ENCODE peak calls at places on chromosomes 11 and 22, in four cellular contexts. P is A549, D is HepG2, O is K562. E is an unnamed sample.

GRCh38 chr11:9363954-9364912 is 20.2 kb upstream of the IPO7 start:
- DNase-seq in P (peak), D (peak), O (peak), E (peak)

GRCh38 chr22:19891350-19892248 is 36.9 kb upstream of the GNB1L start:
- DNase-seq in D (peak), P (no peak), O (peak), E (peak)

GRCh38 chr22:25451480-25452114 is 112.9 kb upstream of the GRK3 start:
- DNase-seq in P (no peak), D (no peak), O (no peak), E (no peak)

GRCh38 chr22:17743661-17744411 is 30.4 kb downstream of the BID start:
- DNase-seq in P (no peak), D (no peak), O (no peak), E (no peak)

GRCh38 chr11:23923357-23923756 is 573.5 kb upstream of the LUZP2 start:
- DNase-seq in D (no peak), O (no peak), P (no peak), E (no peak)

GRCh38 chr11:65471410-65471762 is 27.5 kb upstream of the MALAT1 start:
- DNase-seq in O (peak), D (peak), P (peak), E (peak)

GRCh38 chr11:2586091-2586792 is 113.6 kb downstream of the KCNQ1OT1 start:
- DNase-seq in O (no peak), D (no peak), P (no peak), E (no peak)

GRCh38 chr11:34236572-34236971 is 121.2 kb downstream of the ABTB2 start:
- DNase-seq in O (peak), D (no peak), P (no peak), E (no peak)

GRCh38 chr11:92340839-92341238 is 116.2 kb downstream of the FAT3 start:
- DNase-seq in P (peak), O (peak), D (peak), E (peak)

GRCh38 chr11:22337571-22338464 is at the start of gene SLC17A6:
- DNase-seq in D (peak), P (peak), O (peak), E (peak)

GRCh38 chr22:46001426-46002106 is 24.6 kb upstream of the WNT7B start:
- DNase-seq in O (no peak), D (no peak), P (no peak), E (no peak)

GRCh38 chr11:119907934-119908760 is 179.1 kb upstream of the NECTIN1 start:
- DNase-seq in O (no peak), P (no peak), D (no peak), E (no peak)

GRCh38 chr22:47781024-47781423 is 1018.6 kb downstream of the TBC1D22A start:
- DNase-seq in O (no peak), D (no peak), P (no peak), E (peak)

GRCh38 chr11:11306855-11307254 is 46.2 kb downstream of the CSNK2A3 start:
- DNase-seq in D (no peak), P (no peak), O (no peak), E (no peak)

GRCh38 chr22:39820266-39820665 is 73.3 kb downstream of the ENTHD1 start:
- DNase-seq in D (no peak), O (peak), P (peak), E (no peak)

GRCh38 chr11:19735512-19735911 is 22.9 kb downstream of the NAV2 start:
- DNase-seq in P (no peak), O (no peak), D (no peak), E (no peak)

GRCh38 chr11:83159901-83160865 is 3.3 kb downstream of the PCF11 start:
- DNase-seq in P (peak), D (no peak), O (no peak), E (no peak)

GRCh38 chr11:99268895-99269294 is 248.1 kb downstream of the CNTN5 start:
- DNase-seq in D (no peak), P (no peak), O (no peak), E (no peak)

GRCh38 chr22:31692186-31692886 is 30.3 kb upstream of the PISD start:
- DNase-seq in O (no peak), D (no peak), P (no peak), E (no peak)
- TF ChIP-seq RAD21 in O (no peak), D (no peak), P (no peak), E (no peak)

GRCh38 chr22:41398921-41399320 is 17.2 kb downstream of the TEF start:
- DNase-seq in O (no peak), D (no peak), P (no peak), E (no peak)
- TF ChIP-seq USF2 in O (no peak), D (no peak), P (no peak), E (no peak)

GRCh38 chr22:44396021-44396726 is 83.4 kb upstream of the SHISAL1 start:
- DNase-seq in O (no peak), P (no peak), D (no peak), E (no peak)

GRCh38 chr22:44396727-44397722 is 84.3 kb upstream of the SHISAL1 start:
- DNase-seq in D (no peak), O (no peak), P (no peak), E (no peak)

GRCh38 chr22:44393066-44393465 is 80.3 kb upstream of the SHISAL1 start:
- DNase-seq in P (no peak), O (no peak), D (no peak), E (no peak)

GRCh38 chr22:44394246-44395115 is 81.7 kb upstream of the SHISAL1 start:
- DNase-seq in O (no peak), P (no peak), D (no peak), E (peak)

DNA sequence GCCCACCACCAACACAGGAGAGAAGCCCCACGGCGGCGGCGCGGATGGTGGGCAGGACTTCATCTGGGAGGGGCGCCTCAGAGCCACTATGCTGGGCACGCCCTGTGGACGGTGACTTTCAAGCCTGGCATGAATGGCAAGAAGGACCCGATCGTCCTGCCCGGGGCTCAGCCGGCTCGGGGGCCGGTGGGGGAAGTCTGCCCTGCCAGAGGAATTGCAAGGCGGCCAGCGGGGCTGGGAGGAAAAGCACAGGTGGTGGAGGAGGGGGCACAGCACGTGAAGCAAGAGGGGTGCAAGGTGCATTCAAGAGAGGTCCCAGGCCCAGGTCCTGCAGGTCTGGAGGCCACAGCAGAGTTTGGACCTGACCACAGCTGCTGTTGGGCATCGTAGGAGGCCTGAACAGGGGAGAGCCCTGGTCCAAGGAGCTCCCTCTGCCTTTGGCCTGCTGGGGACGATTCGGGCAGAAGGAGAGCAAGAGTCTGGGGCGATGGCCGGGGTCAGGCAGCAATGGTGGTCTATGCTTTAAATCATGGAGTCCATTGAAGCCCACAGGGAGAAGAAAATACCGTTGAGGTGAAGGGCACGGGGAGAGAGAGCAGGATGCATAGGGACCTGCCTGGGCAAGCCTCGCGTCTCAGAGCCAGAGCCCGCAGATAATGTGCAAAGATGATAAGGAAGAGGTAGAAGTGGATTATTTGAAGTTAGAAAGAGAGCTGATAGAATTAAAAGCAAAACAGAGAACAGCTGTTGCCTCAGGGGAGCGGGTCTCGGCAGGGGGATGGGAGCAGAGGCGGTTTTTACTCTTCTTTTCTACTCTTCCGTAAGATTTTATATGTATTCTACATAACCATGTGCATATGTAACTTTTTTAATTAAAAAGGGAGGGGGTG is 82.6 kb upstream of the SHISAL1 start:
- DNase-seq in P (no peak), O (no peak), D (no peak), E (no peak)
- TF ChIP-seq HDAC2 in P (no peak), O (no peak), D (no peak), E (no peak)

GRCh38 chr11:60950024-60950423 is 2.0 kb downstream of the SLC15A3 start:
- DNase-seq in D (no peak), P (no peak), O (no peak), E (no peak)

GRCh38 chr11:60951909-60952741 is at the start of gene SLC15A3:
- DNase-seq in D (no peak), P (no peak), O (no peak), E (no peak)

GRCh38 chr11:60952742-60953170 is 780 bp upstream of the SLC15A3 start:
- DNase-seq in D (no peak), O (no peak), P (no peak), E (no peak)

GRCh38 chr11:60950933-60951610 is 904 bp downstream of the SLC15A3 start:
- DNase-seq in O (no peak), P (no peak), D (no peak), E (peak)

DNA sequence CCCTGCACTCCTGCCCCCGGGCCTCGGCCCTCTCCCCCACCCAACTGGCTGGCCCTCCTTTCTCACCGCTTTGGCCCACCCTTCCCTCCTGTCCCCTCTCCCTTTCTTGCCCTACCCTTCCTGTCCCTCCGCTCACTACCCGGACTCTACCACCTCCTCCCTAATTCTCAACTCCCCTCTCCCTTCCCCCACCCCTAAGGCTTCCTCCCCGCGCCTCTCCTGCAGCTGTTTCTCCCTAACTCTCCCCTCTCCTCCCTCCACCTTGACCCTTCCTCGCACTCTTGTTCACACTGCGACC is 416 bp downstream of the SLC15A3 start:
- DNase-seq in D (no peak), O (no peak), P (no peak), E (no peak)
- TF ChIP-seq RAD21 in D (no peak), O (no peak), P (no peak), E (no peak)

DNA sequence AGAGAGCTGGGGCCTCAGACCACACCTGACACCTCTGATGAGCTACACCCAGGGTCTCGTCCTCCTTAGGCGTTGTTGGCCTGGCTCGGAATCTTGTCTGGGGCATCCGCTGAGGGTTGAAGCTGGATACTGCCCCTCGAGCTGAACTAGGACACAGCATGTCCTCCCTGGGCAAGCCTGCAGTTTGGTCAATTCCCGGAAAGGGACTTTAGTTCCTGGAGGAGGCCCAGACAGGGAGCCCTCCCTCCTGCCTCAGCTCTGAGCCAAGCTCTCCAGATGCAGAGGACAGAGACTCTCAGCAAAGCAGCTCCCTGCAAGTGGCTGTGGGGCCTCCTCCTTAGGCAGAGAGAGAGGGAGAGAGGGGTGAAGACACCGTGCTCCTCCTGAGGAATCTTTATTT is 4.9 kb downstream of the APOL3 start:
- DNase-seq in D (peak), O (peak), P (no peak), E (no peak)
- TF ChIP-seq USF2 in D (no peak), O (no peak), P (no peak), E (no peak)

DNA sequence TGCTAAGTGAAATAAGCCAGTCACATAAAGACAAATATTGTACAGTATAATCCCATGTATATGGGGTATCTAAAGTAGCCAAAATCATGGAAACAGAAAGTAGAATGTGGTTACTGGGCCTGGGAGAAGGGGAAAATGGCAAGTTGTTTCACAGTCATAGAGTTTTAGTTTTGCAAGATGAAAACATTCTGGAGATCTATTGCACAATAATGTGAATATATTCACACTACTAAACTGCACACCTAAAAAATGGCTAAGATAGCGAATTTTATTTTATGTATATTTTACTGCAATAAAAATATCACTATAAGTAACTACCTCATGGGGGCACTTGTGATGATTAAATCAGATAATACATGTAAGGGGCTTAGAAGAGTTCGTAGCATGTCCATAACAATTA is 72.0 kb upstream of the ARHGAP32 start:
- DNase-seq in P (no peak), D (no peak), O (no peak), E (no peak)
- TF ChIP-seq HDAC2 in P (no peak), D (no peak), O (no peak), E (no peak)

DNA sequence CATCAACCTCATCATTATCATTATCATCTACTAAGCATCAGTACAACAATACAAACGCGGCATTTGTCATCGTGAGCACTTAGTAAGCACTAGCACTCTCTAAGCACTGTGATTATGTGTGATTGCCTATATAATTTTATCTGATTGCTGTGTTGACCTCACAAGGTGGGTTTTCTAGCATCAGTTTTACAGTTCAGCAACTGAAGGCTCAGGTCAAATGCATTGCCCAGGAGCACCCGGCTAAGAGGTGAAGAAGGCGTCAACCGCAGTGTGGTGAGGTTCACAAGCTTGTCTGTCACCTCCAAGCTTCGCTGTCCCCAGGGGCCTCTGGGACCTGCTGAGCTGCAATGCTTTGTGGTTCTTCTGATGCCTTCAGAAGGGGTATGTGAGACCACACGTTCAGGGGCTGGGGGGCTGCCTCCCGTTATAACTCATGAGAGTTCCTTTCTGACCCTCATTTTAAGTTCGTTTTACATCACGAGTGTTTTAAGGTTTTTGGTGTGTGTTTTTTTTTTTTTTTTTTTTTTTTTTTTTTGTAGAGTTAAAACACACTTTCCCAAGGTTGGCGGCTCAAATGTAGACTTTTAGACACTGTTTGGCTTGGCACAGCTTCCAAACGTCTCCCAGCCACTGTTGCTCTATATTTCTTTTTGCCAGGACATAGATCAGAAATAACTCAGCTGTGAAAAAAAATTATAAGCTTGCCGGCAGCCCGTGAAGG is 33.8 kb upstream of the SCUBE1 start:
- DNase-seq in O (no peak), D (no peak), P (no peak), E (no peak)
- TF ChIP-seq RAD21 in O (no peak), D (no peak), P (no peak), E (no peak)

E was measured in H1.